ENCODE peak calls at places on chromosomes 2 and 18, in seven cellular contexts. One of them, this sample, is unnamed.

GRCh38 chr2:239958366-239958765 is 66.8 kb downstream of the NDUFA10 start:
- DNase-seq in dermis blood vessel endothelial cell: no peak
- DNase-seq in COLO829: no peak
- DNase-seq in HCT116: no peak
- DNase-seq in effector memory CD4-positive, alpha-beta T cell: no peak
- DNase-seq in COR-L47: peak
- DNase-seq in stimulated activated CD4-positive, alpha-beta T cell treated with anti-CD3 and anti-CD28 coated beads, Interleukin-2, amount 100 ng/mL, for 48 hours: no peak
- DNase-seq in this sample: no peak

GRCh38 chr2:141641462-141641861 is 489.4 kb downstream of the LRP1B start:
- DNase-seq in dermis blood vessel endothelial cell: no peak
- DNase-seq in COLO829: no peak
- DNase-seq in HCT116: no peak
- DNase-seq in effector memory CD4-positive, alpha-beta T cell: no peak
- DNase-seq in COR-L47: no peak
- DNase-seq in stimulated activated CD4-positive, alpha-beta T cell treated with anti-CD3 and anti-CD28 coated beads, Interleukin-2, amount 100 ng/mL, for 48 hours: no peak
- DNase-seq in this sample: no peak

GRCh38 chr2:139872503-139872902 is 1092.3 kb upstream of the NXPH2 start:
- DNase-seq in dermis blood vessel endothelial cell: no peak
- DNase-seq in COLO829: no peak
- DNase-seq in HCT116: no peak
- DNase-seq in effector memory CD4-positive, alpha-beta T cell: no peak
- DNase-seq in COR-L47: no peak
- DNase-seq in stimulated activated CD4-positive, alpha-beta T cell treated with anti-CD3 and anti-CD28 coated beads, Interleukin-2, amount 100 ng/mL, for 48 hours: no peak
- DNase-seq in this sample: no peak

GRCh38 chr2:201175971-201176570 is 6.9 kb upstream of the CASP10 start:
- DNase-seq in dermis blood vessel endothelial cell: no peak
- DNase-seq in COLO829: peak
- DNase-seq in HCT116: no peak
- DNase-seq in effector memory CD4-positive, alpha-beta T cell: no peak
- DNase-seq in COR-L47: no peak
- DNase-seq in stimulated activated CD4-positive, alpha-beta T cell treated with anti-CD3 and anti-CD28 coated beads, Interleukin-2, amount 100 ng/mL, for 48 hours: no peak
- DNase-seq in this sample: no peak

GRCh38 chr18:23929362-23929940 is 85.1 kb upstream of the TTC39C start:
- DNase-seq in dermis blood vessel endothelial cell: no peak
- DNase-seq in COLO829: no peak
- DNase-seq in HCT116: no peak
- DNase-seq in effector memory CD4-positive, alpha-beta T cell: no peak
- DNase-seq in COR-L47: no peak
- DNase-seq in stimulated activated CD4-positive, alpha-beta T cell treated with anti-CD3 and anti-CD28 coated beads, Interleukin-2, amount 100 ng/mL, for 48 hours: no peak
- DNase-seq in this sample: no peak

GRCh38 chr18:43869451-43870008 is 592.2 kb upstream of the SYT4 start:
- DNase-seq in dermis blood vessel endothelial cell: no peak
- DNase-seq in COLO829: no peak
- DNase-seq in HCT116: no peak
- DNase-seq in effector memory CD4-positive, alpha-beta T cell: no peak
- DNase-seq in COR-L47: no peak
- DNase-seq in stimulated activated CD4-positive, alpha-beta T cell treated with anti-CD3 and anti-CD28 coated beads, Interleukin-2, amount 100 ng/mL, for 48 hours: no peak
- DNase-seq in this sample: no peak

GRCh38 chr2:182649316-182649715 is 66.7 kb upstream of the DNAJC10 start:
- DNase-seq in dermis blood vessel endothelial cell: peak
- DNase-seq in COLO829: peak
- DNase-seq in HCT116: peak
- DNase-seq in effector memory CD4-positive, alpha-beta T cell: no peak
- DNase-seq in COR-L47: peak
- DNase-seq in stimulated activated CD4-positive, alpha-beta T cell treated with anti-CD3 and anti-CD28 coated beads, Interleukin-2, amount 100 ng/mL, for 48 hours: no peak
- DNase-seq in this sample: no peak

GRCh38 chr2:161059388-161059787 is 100.8 kb upstream of the TANK start:
- DNase-seq in dermis blood vessel endothelial cell: no peak
- DNase-seq in COLO829: no peak
- DNase-seq in HCT116: no peak
- DNase-seq in effector memory CD4-positive, alpha-beta T cell: no peak
- DNase-seq in COR-L47: no peak
- DNase-seq in stimulated activated CD4-positive, alpha-beta T cell treated with anti-CD3 and anti-CD28 coated beads, Interleukin-2, amount 100 ng/mL, for 48 hours: no peak
- DNase-seq in this sample: no peak

GRCh38 chr18:34651586-34652369 is 58.3 kb upstream of the DTNA start:
- DNase-seq in dermis blood vessel endothelial cell: no peak
- DNase-seq in COLO829: no peak
- DNase-seq in HCT116: no peak
- DNase-seq in effector memory CD4-positive, alpha-beta T cell: no peak
- DNase-seq in COR-L47: no peak
- DNase-seq in stimulated activated CD4-positive, alpha-beta T cell treated with anti-CD3 and anti-CD28 coated beads, Interleukin-2, amount 100 ng/mL, for 48 hours: no peak
- DNase-seq in this sample: no peak

GRCh38 chr18:70132999-70133398 is 72.5 kb downstream of the RTTN start:
- DNase-seq in dermis blood vessel endothelial cell: peak
- DNase-seq in COLO829: no peak
- DNase-seq in HCT116: no peak
- DNase-seq in effector memory CD4-positive, alpha-beta T cell: no peak
- DNase-seq in COR-L47: no peak
- DNase-seq in stimulated activated CD4-positive, alpha-beta T cell treated with anti-CD3 and anti-CD28 coated beads, Interleukin-2, amount 100 ng/mL, for 48 hours: no peak
- DNase-seq in this sample: peak

GRCh38 chr2:98482362-98482761 is 37.7 kb downstream of the INPP4A start:
- DNase-seq in dermis blood vessel endothelial cell: no peak
- DNase-seq in COLO829: no peak
- DNase-seq in HCT116: no peak
- DNase-seq in effector memory CD4-positive, alpha-beta T cell: no peak
- DNase-seq in COR-L47: no peak
- DNase-seq in stimulated activated CD4-positive, alpha-beta T cell treated with anti-CD3 and anti-CD28 coated beads, Interleukin-2, amount 100 ng/mL, for 48 hours: no peak
- DNase-seq in this sample: no peak

GRCh38 chr2:68263632-68264031 is 11.3 kb upstream of the PPP3R1 start:
- DNase-seq in dermis blood vessel endothelial cell: no peak
- DNase-seq in COLO829: no peak
- DNase-seq in HCT116: no peak
- DNase-seq in effector memory CD4-positive, alpha-beta T cell: no peak
- DNase-seq in COR-L47: peak
- DNase-seq in stimulated activated CD4-positive, alpha-beta T cell treated with anti-CD3 and anti-CD28 coated beads, Interleukin-2, amount 100 ng/mL, for 48 hours: no peak
- DNase-seq in this sample: no peak

GRCh38 chr2:54750040-54750439 is 26.6 kb downstream of the EML6 start:
- DNase-seq in dermis blood vessel endothelial cell: no peak
- DNase-seq in COLO829: no peak
- DNase-seq in HCT116: no peak
- DNase-seq in effector memory CD4-positive, alpha-beta T cell: no peak
- DNase-seq in COR-L47: no peak
- DNase-seq in stimulated activated CD4-positive, alpha-beta T cell treated with anti-CD3 and anti-CD28 coated beads, Interleukin-2, amount 100 ng/mL, for 48 hours: no peak
- DNase-seq in this sample: no peak

GRCh38 chr2:212956665-212957064 is 194.7 kb downstream of the IKZF2 start:
- DNase-seq in dermis blood vessel endothelial cell: no peak
- DNase-seq in COLO829: no peak
- DNase-seq in HCT116: no peak
- DNase-seq in effector memory CD4-positive, alpha-beta T cell: no peak
- DNase-seq in COR-L47: no peak
- DNase-seq in stimulated activated CD4-positive, alpha-beta T cell treated with anti-CD3 and anti-CD28 coated beads, Interleukin-2, amount 100 ng/mL, for 48 hours: no peak
- DNase-seq in this sample: no peak

GRCh38 chr18:41594582-41594981 is 360.5 kb upstream of the PIK3C3 start:
- DNase-seq in dermis blood vessel endothelial cell: no peak
- DNase-seq in COLO829: no peak
- DNase-seq in HCT116: no peak
- DNase-seq in effector memory CD4-positive, alpha-beta T cell: no peak
- DNase-seq in COR-L47: no peak
- DNase-seq in stimulated activated CD4-positive, alpha-beta T cell treated with anti-CD3 and anti-CD28 coated beads, Interleukin-2, amount 100 ng/mL, for 48 hours: no peak
- DNase-seq in this sample: no peak

GRCh38 chr2:98487806-98488189 is 43.1 kb downstream of the INPP4A start:
- DNase-seq in dermis blood vessel endothelial cell: peak
- DNase-seq in COLO829: peak
- DNase-seq in HCT116: peak
- DNase-seq in effector memory CD4-positive, alpha-beta T cell: peak
- DNase-seq in COR-L47: no peak
- DNase-seq in stimulated activated CD4-positive, alpha-beta T cell treated with anti-CD3 and anti-CD28 coated beads, Interleukin-2, amount 100 ng/mL, for 48 hours: no peak
- DNase-seq in this sample: peak

GRCh38 chr18:52499646-52500045 is 159.6 kb downstream of the DCC start:
- DNase-seq in dermis blood vessel endothelial cell: no peak
- DNase-seq in COLO829: no peak
- DNase-seq in HCT116: no peak
- DNase-seq in effector memory CD4-positive, alpha-beta T cell: no peak
- DNase-seq in COR-L47: peak
- DNase-seq in stimulated activated CD4-positive, alpha-beta T cell treated with anti-CD3 and anti-CD28 coated beads, Interleukin-2, amount 100 ng/mL, for 48 hours: no peak
- DNase-seq in this sample: no peak

GRCh38 chr2:2044658-2045057 is 286.4 kb downstream of the MYT1L start:
- DNase-seq in dermis blood vessel endothelial cell: no peak
- DNase-seq in COLO829: no peak
- DNase-seq in HCT116: no peak
- DNase-seq in effector memory CD4-positive, alpha-beta T cell: no peak
- DNase-seq in COR-L47: no peak
- DNase-seq in stimulated activated CD4-positive, alpha-beta T cell treated with anti-CD3 and anti-CD28 coated beads, Interleukin-2, amount 100 ng/mL, for 48 hours: no peak
- DNase-seq in this sample: no peak

GRCh38 chr2:61554604-61555003 is 16.4 kb upstream of the XPO1 start:
- DNase-seq in dermis blood vessel endothelial cell: no peak
- DNase-seq in COLO829: no peak
- DNase-seq in HCT116: no peak
- DNase-seq in effector memory CD4-positive, alpha-beta T cell: no peak
- DNase-seq in COR-L47: no peak
- DNase-seq in stimulated activated CD4-positive, alpha-beta T cell treated with anti-CD3 and anti-CD28 coated beads, Interleukin-2, amount 100 ng/mL, for 48 hours: no peak
- DNase-seq in this sample: no peak

GRCh38 chr2:62142054-62142453 is 53.9 kb upstream of the B3GNT2 start:
- DNase-seq in dermis blood vessel endothelial cell: no peak
- DNase-seq in COLO829: no peak
- DNase-seq in HCT116: no peak
- DNase-seq in effector memory CD4-positive, alpha-beta T cell: no peak
- DNase-seq in COR-L47: no peak
- DNase-seq in stimulated activated CD4-positive, alpha-beta T cell treated with anti-CD3 and anti-CD28 coated beads, Interleukin-2, amount 100 ng/mL, for 48 hours: no peak
- DNase-seq in this sample: no peak

GRCh38 chr2:206442854-206443734 is at the start of gene ADAM23:
- DNase-seq in dermis blood vessel endothelial cell: peak
- DNase-seq in COLO829: peak
- DNase-seq in HCT116: no peak
- DNase-seq in effector memory CD4-positive, alpha-beta T cell: peak
- DNase-seq in COR-L47: peak
- DNase-seq in stimulated activated CD4-positive, alpha-beta T cell treated with anti-CD3 and anti-CD28 coated beads, Interleukin-2, amount 100 ng/mL, for 48 hours: peak
- DNase-seq in this sample: no peak

GRCh38 chr2:128306931-128307460 is 11.7 kb downstream of the HS6ST1 start:
- DNase-seq in dermis blood vessel endothelial cell: no peak
- DNase-seq in COLO829: no peak
- DNase-seq in HCT116: no peak
- DNase-seq in effector memory CD4-positive, alpha-beta T cell: no peak
- DNase-seq in COR-L47: peak
- DNase-seq in stimulated activated CD4-positive, alpha-beta T cell treated with anti-CD3 and anti-CD28 coated beads, Interleukin-2, amount 100 ng/mL, for 48 hours: no peak
- DNase-seq in this sample: no peak

This sample was measured in Panc1.